ENCODE peak calls at places on chromosome 12, in five cellular contexts. A, K, F, M and B are unnamed samples.

GRCh38 chr12:124159655-124160054 is 135.2 kb upstream of the RFLNA start:
- DNase-seq in K (no peak), F (no peak), M (no peak), A (no peak), B (no peak)

GRCh38 chr12:84814664-84815245 is 97.8 kb downstream of the SLC6A15 start:
- DNase-seq in K (peak; percentile 21), F (no peak), A (no peak), M (peak; percentile 63), B (peak; percentile 17)

GRCh38 chr12:121144416-121144914 is 11.8 kb downstream of the P2RX7 start:
- DNase-seq in M (no peak), F (no peak), A (no peak), K (peak; percentile 46), B (peak; percentile 40)

GRCh38 chr12:119938049-119938667 is 50.9 kb upstream of the BICDL1 start:
- DNase-seq in M (peak; percentile 16), F (peak; percentile 65), A (peak; percentile 67), K (peak; percentile 49), B (peak; percentile 80)

GRCh38 chr12:88238406-88238805 is 96.3 kb downstream of the TMTC3 start:
- DNase-seq in A (no peak), K (no peak), F (no peak), M (no peak), B (no peak)

GRCh38 chr12:52569726-52570125 is 3.9 kb downstream of the KRT74 start:
- DNase-seq in M (no peak), F (no peak), A (no peak), K (no peak), B (no peak)

GRCh38 chr12:85147331-85147730 is 111.2 kb downstream of the LRRIQ1 start:
- DNase-seq in M (no peak), F (no peak), K (no peak), A (no peak), B (no peak)

GRCh38 chr12:3833670-3834310 is 39.4 kb downstream of the PARP11 start:
- DNase-seq in F (peak; percentile 60), A (no peak), M (no peak), K (no peak), B (no peak)

GRCh38 chr12:11576104-11576503 is 73.4 kb upstream of the ETV6 start:
- DNase-seq in F (peak; percentile 10), K (peak; percentile 48), M (peak; percentile 68), A (no peak), B (no peak)

DNA sequence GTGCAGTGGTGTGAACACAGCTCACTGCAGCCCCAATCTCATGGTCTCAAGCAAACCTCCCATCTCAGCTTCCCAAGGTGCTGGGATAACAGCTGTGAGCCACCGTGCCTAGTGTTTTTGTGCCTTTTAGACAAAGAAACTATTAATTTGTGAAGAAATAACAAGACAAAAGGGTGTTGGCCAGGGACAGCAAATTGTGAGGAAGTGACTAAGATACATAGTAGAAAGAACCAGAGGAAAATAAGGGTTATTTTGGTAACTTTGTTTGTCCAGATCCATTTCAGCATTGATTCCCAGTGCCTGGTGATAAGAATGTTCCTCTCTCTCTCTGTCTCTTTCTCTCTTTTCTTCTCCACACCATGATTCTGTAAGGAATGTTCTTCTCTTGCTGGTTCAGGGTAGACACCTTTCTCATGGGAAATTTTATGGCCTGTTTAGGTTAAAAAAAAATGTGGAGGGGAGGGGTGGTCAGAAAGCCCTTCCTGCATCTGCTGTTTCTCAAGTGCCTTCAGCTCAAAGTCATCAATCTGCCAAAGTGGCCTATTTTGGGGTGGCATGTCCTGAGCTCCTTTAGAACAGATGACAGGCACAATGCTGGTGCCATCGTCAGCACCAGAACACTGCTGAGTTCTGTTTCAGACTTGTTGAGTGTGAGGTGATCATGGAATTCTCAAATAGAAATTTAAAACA is 184.4 kb upstream of the EEA1 start:
- DNase-seq in K (no peak), A (no peak), F (no peak), M (no peak), B (no peak)
- H3K4me1 ChIP-seq in K (peaks cover 13% of the 10 kb centered on the region), A (peaks cover 4% of the 10 kb centered on the region), F (no peaks in the 10 kb centered on the region), M (peaks cover 18% of the 10 kb centered on the region), B (peaks cover 24% of the 10 kb centered on the region)

GRCh38 chr12:93572712-93573551 is 457 bp downstream of the SOCS2 start:
- DNase-seq in K (peak; percentile 23), A (peak; percentile 9), M (peak; percentile 34), F (peak; percentile 79), B (peak; percentile 70)
- H3K9ac ChIP-seq in K (peak overlapping the region; percentile 75), A (peak overlapping the region; percentile 83), M (peak overlapping the region; percentile 77), F (peak overlapping the region; percentile 81), B (peak overlapping the region; percentile 79)

GRCh38 chr12:102484017-102484731 is 3.8 kb upstream of the IGF1 start:
- DNase-seq in K (peak; percentile 41), A (peak; percentile 48), F (peak; percentile 56), M (peak; percentile 11), B (peak; percentile 77)
- H3K4me1 ChIP-seq in K (peaks cover 4% of the 10 kb centered on the region), A (peaks cover 1% of the 10 kb centered on the region), F (no peaks in the 10 kb centered on the region), M (no peaks in the 10 kb centered on the region), B (peaks cover 35% of the 10 kb centered on the region)

DNA sequence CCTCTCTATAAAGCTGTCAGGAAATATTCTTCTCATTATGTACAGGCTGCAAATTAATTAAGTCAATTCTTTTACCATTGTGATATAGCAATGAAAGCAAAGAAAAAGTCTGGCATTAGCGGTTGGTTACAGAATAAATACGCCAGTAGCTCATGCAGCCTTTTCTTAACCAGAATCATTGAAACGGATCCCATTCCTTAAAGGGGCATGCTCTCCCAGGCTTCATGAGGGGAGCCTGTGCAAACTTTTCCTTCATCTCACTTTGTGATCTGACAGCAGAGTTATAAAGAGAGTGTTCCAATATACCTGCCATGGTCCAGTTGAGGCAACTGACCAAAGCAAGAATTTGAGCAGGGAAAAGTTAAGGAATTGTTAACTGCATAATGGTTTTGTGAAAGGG is 337.7 kb downstream of the EMP1 start:
- DNase-seq in F (no peak), M (no peak), K (no peak), A (no peak), B (no peak)
- H3K9ac ChIP-seq in F (peak overlapping the region; percentile 57), M (no peak overlapping the region), K (no peak overlapping the region), A (no peak overlapping the region), B (peak overlapping the region; percentile 64)